ENCODE peak calls at places on chromosomes 12 and 14, in seven cellular contexts. Y is sigmoid colon, S is aorta, H is osteoblast, J is psoas muscle, C is endothelial cell of umbilical vein, R is Peyer's patch. U is an unnamed sample.
A peak's percentile ranks its signal among the peaks of the same experiment; 100 is the strongest.

GRCh38 chr12:89883630-89884364 is 175.2 kb upstream of the ATP2B1 start:
- DNase-seq in Y (no peak), S (no peak), H (peak; percentile 76), J (no peak), C (peak; percentile 65), R (no peak), U (peak; percentile 30)

GRCh38 chr14:50736932-50737419 is 68.9 kb upstream of the SAV1 start:
- DNase-seq in Y (no peak), S (no peak), H (no peak), J (no peak), C (no peak), R (no peak), U (no peak)

GRCh38 chr12:10012630-10013330 is 2.4 kb downstream of the CLEC12B start:
- DNase-seq in Y (no peak), S (no peak), H (no peak), J (no peak), C (no peak), R (no peak), U (no peak)

GRCh38 chr12:10126401-10126800 is 3.6 kb downstream of the CLEC7A start:
- DNase-seq in Y (no peak), S (no peak), H (no peak), J (no peak), C (no peak), R (no peak), U (no peak)

GRCh38 chr12:122974892-122975789 is at the start of gene OGFOD2:
- DNase-seq in Y (peak; percentile 95), S (peak; percentile 97), H (peak; percentile 99), J (peak; percentile 96), C (peak; percentile 88), R (peak; percentile 96), U (peak; percentile 92)

GRCh38 chr12:64669270-64669842 is 59.1 kb downstream of the RASSF3 start:
- DNase-seq in Y (peak; percentile 77), S (peak; percentile 85), H (no peak), J (no peak), C (peak; percentile 81), R (peak; percentile 78), U (no peak)

GRCh38 chr12:121812320-121812871 is 8.6 kb downstream of the SETD1B start:
- DNase-seq in Y (peak; percentile 89), S (peak; percentile 90), H (peak; percentile 100), J (peak; percentile 81), C (peak; percentile 53), R (peak; percentile 84), U (no peak)

GRCh38 chr14:78725086-78725485 is 554.9 kb downstream of the NRXN3 start:
- DNase-seq in Y (no peak), S (no peak), H (no peak), J (no peak), C (no peak), R (no peak), U (no peak)

GRCh38 chr12:120376416-120376815 is 7.5 kb upstream of the MSI1 start:
- DNase-seq in Y (no peak), S (no peak), H (no peak), J (no peak), C (no peak), R (no peak), U (no peak)

GRCh38 chr14:77892381-77892871 is 92.5 kb downstream of the ADCK1 start:
- DNase-seq in Y (no peak), S (no peak), H (no peak), J (no peak), C (no peak), R (no peak), U (no peak)

GRCh38 chr12:132475304-132476037 is 14.5 kb upstream of the FBRSL1 start:
- DNase-seq in Y (no peak), S (no peak), H (no peak), J (peak; percentile 72), C (no peak), R (no peak), U (no peak)

GRCh38 chr12:90122716-90123115 is 414.1 kb upstream of the ATP2B1 start:
- DNase-seq in Y (no peak), S (no peak), H (no peak), J (peak; percentile 16), C (peak; percentile 54), R (no peak), U (no peak)

GRCh38 chr12:70798016-70798768 is 122.3 kb downstream of the PTPRR start:
- DNase-seq in Y (no peak), S (no peak), H (no peak), J (no peak), C (no peak), R (no peak), U (no peak)

GRCh38 chr12:94614288-94614721 is 36.1 kb downstream of the TMCC3 start:
- DNase-seq in Y (no peak), S (no peak), H (no peak), J (no peak), C (no peak), R (peak; percentile 32), U (no peak)

GRCh38 chr14:29814153-29815057 is 113.2 kb downstream of the PRKD1 start:
- DNase-seq in Y (peak; percentile 80), S (peak; percentile 76), H (peak; percentile 38), J (no peak), C (no peak), R (no peak), U (no peak)

GRCh38 chr12:50765325-50765911 is 1.5 kb downstream of the ATF1 start:
- DNase-seq in Y (no peak), S (no peak), H (peak; percentile 91), J (peak; percentile 61), C (peak; percentile 64), R (peak; percentile 72), U (peak; percentile 20)

GRCh38 chr12:131380220-131380957 is 330.5 kb upstream of the SFSWAP start:
- DNase-seq in Y (peak; percentile 45), S (no peak), H (no peak), J (no peak), C (no peak), R (no peak), U (no peak)

GRCh38 chr14:92687681-92688433 is 60.6 kb downstream of the LGMN start:
- DNase-seq in Y (peak; percentile 76), S (no peak), H (no peak), J (no peak), C (peak; percentile 33), R (no peak), U (peak; percentile 88)

DNA sequence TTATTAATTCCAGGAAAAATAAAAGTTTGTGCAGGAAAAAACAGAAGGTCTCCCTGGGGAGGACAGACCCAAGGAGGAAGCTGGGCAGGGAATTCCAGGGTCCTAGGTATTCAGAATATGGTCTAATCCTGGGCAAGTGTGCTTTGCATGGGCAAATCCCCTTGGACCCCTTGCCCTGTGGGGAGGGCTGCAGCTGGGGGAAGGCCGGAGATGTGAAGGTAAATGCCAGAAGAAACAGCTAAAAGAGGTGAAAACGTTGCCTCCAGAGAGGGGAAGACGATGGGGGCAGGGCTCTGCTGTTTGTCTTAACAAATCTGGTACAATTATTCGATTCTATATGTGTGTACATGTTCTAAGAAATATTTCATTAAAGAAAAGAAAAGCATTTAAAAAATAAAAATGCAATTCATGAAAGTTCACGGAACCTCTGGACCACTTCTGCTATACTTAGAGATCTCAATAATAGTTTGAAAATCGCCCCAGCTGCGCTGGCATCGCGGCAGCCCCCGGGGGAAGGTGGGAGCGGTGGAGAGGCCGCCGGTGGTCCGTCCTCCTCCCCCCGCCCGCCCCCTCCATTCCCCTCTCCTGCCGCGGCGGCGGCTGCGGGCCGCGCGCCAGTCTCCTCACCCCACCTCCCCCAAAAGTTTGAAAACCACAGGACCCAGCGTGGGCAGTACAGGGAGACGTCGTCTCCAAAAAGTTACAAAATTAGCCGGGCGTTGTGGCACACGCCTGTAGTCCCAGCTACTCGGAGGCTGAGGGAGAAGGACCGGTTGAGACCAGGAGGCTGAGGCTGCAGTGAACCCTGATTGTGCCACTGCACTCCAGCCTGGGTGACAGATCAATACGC is 1.5 kb upstream of the PRPF40B start:
- DNase-seq in Y (no peak), S (no peak), H (no peak), J (no peak), C (no peak), R (no peak), U (no peak)
- H3K27ac ChIP-seq in Y (peak overlapping the region; percentile 90), S (peak overlapping the region; percentile 82), H (peak overlapping the region; percentile 51), J (peak overlapping the region; percentile 71), C (no peak overlapping the region), R (peak overlapping the region; percentile 80), U (peak overlapping the region; percentile 45)

DNA sequence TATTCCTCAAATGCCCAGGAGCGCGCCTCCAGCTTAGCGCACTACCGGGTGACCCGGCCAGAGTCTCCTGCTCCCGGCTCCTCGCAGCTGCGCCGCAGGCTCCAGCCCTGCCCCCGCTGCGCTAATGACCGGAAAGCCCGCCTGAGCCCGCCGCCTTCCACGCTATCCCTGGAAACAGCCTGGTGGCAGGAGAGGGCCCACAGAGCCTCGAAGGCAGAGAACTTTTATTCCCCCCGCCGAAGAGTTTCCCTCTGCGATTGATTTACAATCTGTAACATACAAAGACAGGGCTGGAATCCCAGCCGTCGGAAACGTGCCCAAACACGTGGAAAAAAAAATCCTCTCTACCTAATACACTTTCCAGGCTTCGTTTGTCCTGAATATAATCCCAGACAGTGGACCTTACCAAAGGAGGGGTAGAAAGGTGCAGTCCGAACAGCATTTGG is 1.5 kb downstream of the COL2A1 start:
- DNase-seq in Y (peak; percentile 75), S (peak; percentile 87), H (peak; percentile 82), J (peak; percentile 77), C (peak; percentile 38), R (peak; percentile 54), U (peak; percentile 73)
- H3K4me3 ChIP-seq in Y (peak overlapping the region; percentile 49), S (no peak overlapping the region), H (peak overlapping the region; percentile 28), J (peak overlapping the region; percentile 67), C (peak overlapping the region; percentile 61), R (no peak overlapping the region), U (peak overlapping the region; percentile 52)

GRCh38 chr14:104329793-104330192 is 191.4 kb downstream of the KIF26A start:
- DNase-seq in Y (no peak), S (no peak), H (no peak), J (no peak), C (no peak), R (no peak), U (no peak)
- H3K27ac ChIP-seq in Y (no peak overlapping the region), S (no peak overlapping the region), H (no peak overlapping the region), J (no peak overlapping the region), C (no peak overlapping the region), R (no peak overlapping the region), U (no peak overlapping the region)

DNA sequence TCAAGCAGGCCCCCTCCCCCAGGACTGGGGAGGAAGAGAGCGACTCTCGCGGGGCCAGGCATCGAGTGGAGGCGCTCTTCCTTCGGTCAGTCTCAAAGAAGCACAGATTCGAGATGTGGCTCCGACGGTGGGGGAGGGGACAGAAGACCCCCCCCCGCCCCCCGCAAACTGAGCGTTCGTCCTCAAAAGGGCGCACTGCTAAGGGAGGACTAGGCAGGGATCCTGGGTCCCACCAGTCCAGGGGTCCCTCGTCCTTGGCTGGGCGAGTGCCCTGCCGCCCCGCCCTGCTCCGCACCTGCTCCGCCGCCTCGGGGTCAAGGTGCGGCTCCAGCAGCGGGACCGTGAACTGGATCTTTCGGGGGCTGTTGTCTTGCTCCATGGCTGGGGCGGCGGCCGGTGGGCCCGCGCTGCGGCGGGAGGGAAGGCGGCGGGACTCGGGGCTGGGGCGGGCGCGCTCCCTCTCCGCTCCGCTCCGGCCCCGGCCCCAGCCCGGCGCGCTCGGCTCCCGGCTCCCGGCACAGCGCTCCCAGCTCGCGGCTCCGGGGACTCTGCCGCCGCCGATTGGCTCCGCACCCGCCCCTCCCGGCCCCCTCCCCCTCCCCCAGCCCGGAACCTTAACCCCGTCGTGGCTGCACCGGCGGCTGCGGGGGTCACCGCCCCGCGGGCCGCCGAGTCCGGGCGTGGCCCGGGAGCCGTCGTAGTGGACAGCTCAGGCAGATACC is at the start of gene PPP1R1A:
- DNase-seq in Y (no peak), S (peak; percentile 81), H (no peak), J (peak; percentile 75), C (no peak), R (no peak), U (peak; percentile 26)
- H3K4me3 ChIP-seq in Y (peak within 1 kb of the TSS; percentile 61), S (peak within 1 kb of the TSS; percentile 49), H (no peak within 1 kb of the TSS), J (peak within 1 kb of the TSS; percentile 83), C (no peak within 1 kb of the TSS), R (peak within 1 kb of the TSS; percentile 22), U (peak within 1 kb of the TSS; percentile 57)